ENCODE peak calls at places on chromosomes 6 and 20, in four cellular contexts. One of them, this sample, is unnamed.

GRCh38 chr20:64099880-64100565 is 7.3 kb downstream of the NPBWR2 start:
- DNase-seq in H1: peak; percentile 38
- DNase-seq in SK-N-SH: no peak
- DNase-seq in GM12878: no peak
- DNase-seq in this sample: no peak

GRCh38 chr6:139436521-139437348 is 62.3 kb upstream of the CITED2 start:
- DNase-seq in H1: no peak
- DNase-seq in SK-N-SH: no peak
- DNase-seq in GM12878: no peak
- DNase-seq in this sample: no peak

GRCh38 chr6:35084041-35084491 is 57.1 kb downstream of the TCP11 start:
- DNase-seq in H1: no peak
- DNase-seq in SK-N-SH: peak; percentile 41
- DNase-seq in GM12878: no peak
- DNase-seq in this sample: no peak

GRCh38 chr6:109349419-109349987 is 32.8 kb downstream of the CD164 start:
- DNase-seq in H1: peak; percentile 28
- DNase-seq in SK-N-SH: peak; percentile 43
- DNase-seq in GM12878: no peak
- DNase-seq in this sample: peak; percentile 19

GRCh38 chr6:3263091-3263490 is 4.3 kb downstream of the PSMG4 start:
- DNase-seq in H1: no peak
- DNase-seq in SK-N-SH: no peak
- DNase-seq in GM12878: no peak
- DNase-seq in this sample: no peak

GRCh38 chr6:122788663-122789062 is 395 bp upstream of the SMPDL3A start:
- DNase-seq in H1: no peak
- DNase-seq in SK-N-SH: no peak
- DNase-seq in GM12878: no peak
- DNase-seq in this sample: no peak

GRCh38 chr20:39004508-39004907 is 42.4 kb downstream of the DHX35 start:
- DNase-seq in H1: no peak
- DNase-seq in SK-N-SH: no peak
- DNase-seq in GM12878: no peak
- DNase-seq in this sample: peak; percentile 26

GRCh38 chr6:34350937-34351217 is 41.6 kb downstream of the NUDT3 start:
- DNase-seq in H1: no peak
- DNase-seq in SK-N-SH: no peak
- DNase-seq in GM12878: no peak
- DNase-seq in this sample: no peak

GRCh38 chr20:9071976-9072726 is 3.3 kb downstream of the PLCB4 start:
- DNase-seq in H1: no peak
- DNase-seq in SK-N-SH: no peak
- DNase-seq in GM12878: no peak
- DNase-seq in this sample: no peak

GRCh38 chr6:166330612-166331011 is 11.7 kb downstream of the SFT2D1 start:
- DNase-seq in H1: peak; percentile 84
- DNase-seq in SK-N-SH: peak; percentile 94
- DNase-seq in GM12878: no peak
- DNase-seq in this sample: peak; percentile 96

GRCh38 chr6:30091577-30092381 is 16.2 kb upstream of the RNF39 start:
- DNase-seq in H1: no peak
- DNase-seq in SK-N-SH: no peak
- DNase-seq in GM12878: no peak
- DNase-seq in this sample: no peak

GRCh38 chr6:159221486-159222170 is 52.4 kb downstream of the FNDC1 start:
- DNase-seq in H1: no peak
- DNase-seq in SK-N-SH: no peak
- DNase-seq in GM12878: no peak
- DNase-seq in this sample: no peak

GRCh38 chr6:109527989-109528388 is 45.0 kb upstream of the ZBTB24 start:
- DNase-seq in H1: no peak
- DNase-seq in SK-N-SH: no peak
- DNase-seq in GM12878: no peak
- DNase-seq in this sample: peak; percentile 42

GRCh38 chr6:105116150-105116549 is 63.7 kb downstream of the POPDC3 start:
- DNase-seq in H1: no peak
- DNase-seq in SK-N-SH: no peak
- DNase-seq in GM12878: no peak
- DNase-seq in this sample: no peak
- TF ChIP-seq NRF1 in H1: no peak
- TF ChIP-seq NRF1 in SK-N-SH: no peak
- TF ChIP-seq NRF1 in GM12878: no peak
- TF ChIP-seq NRF1 in this sample: no peak

GRCh38 chr6:39941138-39941537 is 6.9 kb upstream of the MOCS1 start:
- DNase-seq in H1: no peak
- DNase-seq in SK-N-SH: no peak
- DNase-seq in GM12878: no peak
- DNase-seq in this sample: no peak

GRCh38 chr6:39936857-39937256 is 2.6 kb upstream of the MOCS1 start:
- DNase-seq in H1: no peak
- DNase-seq in SK-N-SH: no peak
- DNase-seq in GM12878: no peak
- DNase-seq in this sample: no peak

GRCh38 chr6:39937686-39938333 is 3.5 kb upstream of the MOCS1 start:
- DNase-seq in H1: no peak
- DNase-seq in SK-N-SH: no peak
- DNase-seq in GM12878: no peak
- DNase-seq in this sample: no peak

GRCh38 chr6:39941820-39942219 is 7.6 kb upstream of the MOCS1 start:
- DNase-seq in H1: no peak
- DNase-seq in SK-N-SH: no peak
- DNase-seq in GM12878: no peak
- DNase-seq in this sample: no peak

DNA sequence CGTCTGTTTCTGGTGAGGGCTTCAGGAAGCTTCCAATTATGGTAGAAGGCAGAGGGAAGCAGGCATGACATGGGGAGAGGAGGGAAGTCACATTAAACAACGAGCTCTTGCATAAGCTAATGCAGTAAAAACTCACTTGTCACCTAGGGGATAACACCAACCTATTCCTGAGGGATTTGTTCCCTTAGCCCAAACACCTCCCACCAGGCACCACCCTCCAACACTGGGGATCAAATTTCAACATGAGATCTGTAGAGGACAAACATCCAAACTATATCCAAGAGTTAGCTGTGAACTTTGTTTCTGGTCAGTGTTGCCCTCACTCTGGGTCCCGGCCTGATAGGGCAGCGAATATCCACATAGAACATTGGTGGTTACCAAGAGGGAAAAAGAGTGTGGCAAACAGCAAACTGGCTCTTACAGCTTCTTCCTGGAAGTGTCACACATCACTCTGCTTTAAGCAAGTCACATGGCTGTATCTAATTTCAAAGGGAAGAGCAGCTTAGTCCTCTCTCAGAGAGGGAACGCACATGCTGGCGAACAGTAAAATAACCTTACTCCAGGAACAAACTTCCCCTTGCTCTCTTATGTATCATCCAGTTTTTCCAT is 4.6 kb upstream of the MOCS1 start:
- DNase-seq in H1: no peak
- DNase-seq in SK-N-SH: no peak
- DNase-seq in GM12878: no peak
- DNase-seq in this sample: no peak
- H2AFZ ChIP-seq in H1: peak overlapping the region; percentile 97
- H2AFZ ChIP-seq in SK-N-SH: no peak overlapping the region
- H2AFZ ChIP-seq in GM12878: no peak overlapping the region
- H2AFZ ChIP-seq in this sample: peak overlapping the region; percentile 76

GRCh38 chr20:4780245-4780644 is 58.5 kb downstream of the PRND start:
- DNase-seq in H1: no peak
- DNase-seq in SK-N-SH: no peak
- DNase-seq in GM12878: no peak
- DNase-seq in this sample: no peak
- TF ChIP-seq NRF1 in H1: no peak
- TF ChIP-seq NRF1 in SK-N-SH: no peak
- TF ChIP-seq NRF1 in GM12878: no peak
- TF ChIP-seq NRF1 in this sample: no peak

GRCh38 chr6:75115501-75115900 is 90.4 kb downstream of the COL12A1 start:
- DNase-seq in H1: no peak
- DNase-seq in SK-N-SH: no peak
- DNase-seq in GM12878: no peak
- DNase-seq in this sample: no peak

GRCh38 chr6:75113446-75113845 is 92.4 kb downstream of the COL12A1 start:
- DNase-seq in H1: no peak
- DNase-seq in SK-N-SH: no peak
- DNase-seq in GM12878: no peak
- DNase-seq in this sample: no peak

GRCh38 chr6:75116946-75117345 is 88.9 kb downstream of the COL12A1 start:
- DNase-seq in H1: no peak
- DNase-seq in SK-N-SH: no peak
- DNase-seq in GM12878: no peak
- DNase-seq in this sample: no peak

GRCh38 chr6:75117701-75118100 is 88.2 kb downstream of the COL12A1 start:
- DNase-seq in H1: no peak
- DNase-seq in SK-N-SH: no peak
- DNase-seq in GM12878: no peak
- DNase-seq in this sample: no peak

GRCh38 chr6:75114795-75115194 is 91.1 kb downstream of the COL12A1 start:
- DNase-seq in H1: no peak
- DNase-seq in SK-N-SH: no peak
- DNase-seq in GM12878: no peak
- DNase-seq in this sample: no peak
- H2AFZ ChIP-seq in H1: no peak overlapping the region
- H2AFZ ChIP-seq in SK-N-SH: no peak overlapping the region
- H2AFZ ChIP-seq in GM12878: no peak overlapping the region
- H2AFZ ChIP-seq in this sample: no peak overlapping the region

GRCh38 chr6:91653954-91654843 is 1067.3 kb upstream of the MAP3K7 start:
- DNase-seq in H1: no peak
- DNase-seq in SK-N-SH: no peak
- DNase-seq in GM12878: no peak
- DNase-seq in this sample: no peak
- TF ChIP-seq NRF1 in H1: no peak
- TF ChIP-seq NRF1 in SK-N-SH: no peak
- TF ChIP-seq NRF1 in GM12878: no peak
- TF ChIP-seq NRF1 in this sample: no peak

DNA sequence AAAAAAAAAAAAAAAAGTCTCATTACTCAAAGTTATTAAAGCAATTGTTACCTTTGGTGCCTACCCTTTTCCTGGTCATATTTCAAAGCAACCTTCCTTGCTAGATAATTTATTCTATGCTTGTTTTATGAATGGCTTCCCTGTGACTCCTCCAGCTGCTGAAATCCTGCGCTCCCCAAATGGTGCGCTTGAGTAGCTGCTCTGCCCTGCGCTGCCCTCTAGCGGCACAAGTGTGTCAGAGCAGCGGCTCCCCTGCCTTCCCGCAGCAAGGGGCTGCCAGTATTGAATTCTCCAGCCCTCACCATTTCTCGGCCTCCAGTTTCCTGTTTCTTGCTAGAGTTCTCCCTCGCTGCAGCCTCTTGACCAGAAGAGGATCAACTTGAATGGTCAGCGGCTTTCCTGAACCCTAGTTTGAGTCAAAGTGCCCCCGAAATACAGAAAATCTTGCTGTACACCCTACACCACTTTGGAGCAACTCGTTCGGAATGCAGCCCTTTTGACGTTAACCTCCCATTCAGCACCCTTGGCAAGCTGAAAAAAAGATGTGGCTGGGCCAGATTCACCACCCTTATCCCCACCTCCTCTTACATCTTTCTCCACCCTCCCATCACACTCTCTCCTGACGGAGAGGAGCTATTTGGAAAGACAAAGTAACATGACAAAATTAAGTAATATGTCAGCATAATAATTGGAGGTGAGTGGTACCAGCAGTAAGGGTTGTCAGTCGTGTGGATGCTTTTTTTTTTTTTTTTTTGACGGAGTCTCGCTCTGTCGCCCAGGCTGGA is 60.4 kb upstream of the KLHL31 start:
- DNase-seq in H1: peak; percentile 93
- DNase-seq in SK-N-SH: peak; percentile 80
- DNase-seq in GM12878: no peak
- DNase-seq in this sample: peak; percentile 81
- H2AFZ ChIP-seq in H1: peak overlapping the region; percentile 99
- H2AFZ ChIP-seq in SK-N-SH: peak overlapping the region; percentile 76
- H2AFZ ChIP-seq in GM12878: no peak overlapping the region
- H2AFZ ChIP-seq in this sample: peak overlapping the region; percentile 33

GRCh38 chr6:10418862-10419748 is 4.2 kb upstream of the TFAP2A start:
- DNase-seq in H1: peak; percentile 85
- DNase-seq in SK-N-SH: no peak
- DNase-seq in GM12878: no peak
- DNase-seq in this sample: peak; percentile 69
- TF ChIP-seq NRF1 in H1: peak; percentile 84
- TF ChIP-seq NRF1 in SK-N-SH: no peak
- TF ChIP-seq NRF1 in GM12878: no peak
- TF ChIP-seq NRF1 in this sample: peak; percentile 81

GRCh38 chr20:35000311-35000921 is 44.7 kb downstream of the MYH7B start:
- DNase-seq in H1: no peak
- DNase-seq in SK-N-SH: no peak
- DNase-seq in GM12878: no peak
- DNase-seq in this sample: no peak
- H2AFZ ChIP-seq in H1: no peak overlapping the region
- H2AFZ ChIP-seq in SK-N-SH: no peak overlapping the region
- H2AFZ ChIP-seq in GM12878: no peak overlapping the region
- H2AFZ ChIP-seq in this sample: no peak overlapping the region

GRCh38 chr6:130625825-130626500 is 201.2 kb upstream of the SMLR1 start:
- DNase-seq in H1: no peak
- DNase-seq in SK-N-SH: no peak
- DNase-seq in GM12878: peak; percentile 53
- DNase-seq in this sample: no peak
- TF ChIP-seq NRF1 in H1: no peak
- TF ChIP-seq NRF1 in SK-N-SH: no peak
- TF ChIP-seq NRF1 in GM12878: no peak
- TF ChIP-seq NRF1 in this sample: no peak

DNA sequence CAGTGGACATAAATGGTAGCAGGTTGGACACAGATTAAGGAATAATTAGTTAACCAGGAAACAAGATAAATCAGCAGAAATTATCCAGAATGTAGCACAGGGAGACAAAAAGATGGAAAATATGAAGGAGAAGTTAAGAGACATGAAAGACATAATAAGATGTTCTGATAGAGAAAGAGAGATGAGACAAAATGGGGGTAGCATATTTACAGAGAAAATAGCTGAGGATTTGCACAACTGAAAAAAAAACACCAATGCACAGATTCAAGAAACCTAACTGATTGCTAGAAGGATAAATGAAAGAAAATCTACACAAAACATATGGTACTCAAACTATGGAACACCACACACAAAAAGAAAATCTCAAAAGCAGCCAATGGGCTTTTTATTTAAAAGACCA is 34.6 kb upstream of the TBC1D22B start:
- DNase-seq in H1: no peak
- DNase-seq in SK-N-SH: no peak
- DNase-seq in GM12878: no peak
- DNase-seq in this sample: no peak
- H2AFZ ChIP-seq in H1: no peak overlapping the region
- H2AFZ ChIP-seq in SK-N-SH: peak overlapping the region; percentile 90
- H2AFZ ChIP-seq in GM12878: peak overlapping the region; percentile 90
- H2AFZ ChIP-seq in this sample: peak overlapping the region; percentile 96